ENCODE peak calls at places on chromosome 1, in ten cellular contexts. J, B, Y, A, N, D, V, H, F and L are unnamed samples.

GRCh38 chr1:65691962-65692361 is 100.7 kb upstream of the PDE4B start:
- DNase-seq in J (peak), B (no peak), Y (no peak), A (no peak), N (no peak), D (no peak), V (peak), H (no peak), F (no peak), L (no peak)

GRCh38 chr1:245765241-245766000 is 610.6 kb downstream of the KIF26B start:
- DNase-seq in J (peak), B (peak), Y (no peak), A (no peak), N (no peak), D (no peak), V (peak), H (peak), F (peak), L (no peak)

GRCh38 chr1:232684331-232685105 is 54.6 kb upstream of the SIPA1L2 start:
- DNase-seq in J (peak), B (no peak), Y (no peak), A (no peak), N (no peak), D (no peak), V (no peak), H (peak), F (peak), L (no peak)

GRCh38 chr1:37841652-37842051 is 17.7 kb downstream of the MTF1 start:
- DNase-seq in J (no peak), B (no peak), Y (no peak), A (no peak), N (no peak), D (no peak), V (no peak), H (no peak), F (no peak), L (no peak)

GRCh38 chr1:243470492-243470891 is 214.7 kb downstream of the SDCCAG8 start:
- DNase-seq in J (no peak), B (no peak), Y (no peak), A (no peak), N (no peak), D (no peak), V (no peak), H (no peak), F (no peak), L (no peak)

GRCh38 chr1:23168079-23168461 is 586 bp downstream of the LUZP1 start:
- DNase-seq in J (no peak), B (no peak), Y (peak), A (peak), N (no peak), D (no peak), V (no peak), H (no peak), F (peak), L (peak)

GRCh38 chr1:26540346-26540745 is 10.8 kb downstream of the RPS6KA1 start:
- DNase-seq in J (no peak), B (no peak), Y (no peak), A (no peak), N (no peak), D (no peak), V (no peak), H (no peak), F (no peak), L (no peak)

GRCh38 chr1:82143108-82143833 is 342.5 kb downstream of the ADGRL2 start:
- DNase-seq in J (no peak), B (no peak), Y (no peak), A (no peak), N (no peak), D (no peak), V (no peak), H (no peak), F (no peak), L (no peak)

GRCh38 chr1:62227496-62227895 is 32.8 kb downstream of the L1TD1 start:
- DNase-seq in J (no peak), B (no peak), Y (no peak), A (no peak), N (no peak), D (no peak), V (no peak), H (no peak), F (no peak), L (no peak)